ENCODE peak calls at places on chromosomes 5 and 9, in five cellular contexts. One of them, this sample, is unnamed. For H3K4me1, the result is how much of the 10 kb centered on the place peaks cover.

GRCh38 chr5:132830436-132831094 is at the start of gene SHROOM1:
- DNase-seq in psoas muscle: peak
- DNase-seq in naive thymus-derived CD4-positive, alpha-beta T cell: no peak
- DNase-seq in endothelial cell of umbilical vein: peak
- DNase-seq in A549: peak
- DNase-seq in this sample: no peak

GRCh38 chr9:16461231-16461840 is 409.1 kb downstream of the BNC2 start:
- DNase-seq in endothelial cell of umbilical vein: no peak
- DNase-seq in psoas muscle: no peak
- DNase-seq in naive thymus-derived CD4-positive, alpha-beta T cell: no peak
- DNase-seq in A549: no peak
- DNase-seq in this sample: no peak

GRCh38 chr9:69867081-69867814 is 46.6 kb downstream of the CFAP95 start:
- DNase-seq in endothelial cell of umbilical vein: peak
- DNase-seq in A549: no peak
- DNase-seq in naive thymus-derived CD4-positive, alpha-beta T cell: no peak
- DNase-seq in psoas muscle: no peak
- DNase-seq in this sample: no peak

GRCh38 chr9:75148551-75148950 is 60.2 kb downstream of the OSTF1 start:
- DNase-seq in A549: no peak
- DNase-seq in naive thymus-derived CD4-positive, alpha-beta T cell: no peak
- DNase-seq in endothelial cell of umbilical vein: peak
- DNase-seq in psoas muscle: no peak
- DNase-seq in this sample: no peak

GRCh38 chr5:119036101-119036762 is 34.7 kb upstream of the DMXL1 start:
- DNase-seq in psoas muscle: no peak
- DNase-seq in endothelial cell of umbilical vein: peak
- DNase-seq in naive thymus-derived CD4-positive, alpha-beta T cell: no peak
- DNase-seq in A549: peak
- DNase-seq in this sample: no peak

GRCh38 chr5:133731951-133732350 is 119.6 kb upstream of the FSTL4 start:
- DNase-seq in endothelial cell of umbilical vein: no peak
- DNase-seq in psoas muscle: no peak
- DNase-seq in A549: no peak
- DNase-seq in naive thymus-derived CD4-positive, alpha-beta T cell: no peak
- DNase-seq in this sample: peak

GRCh38 chr9:98568234-98568922 is 140.4 kb downstream of the GABBR2 start:
- DNase-seq in A549: no peak
- DNase-seq in psoas muscle: no peak
- DNase-seq in endothelial cell of umbilical vein: no peak
- DNase-seq in naive thymus-derived CD4-positive, alpha-beta T cell: no peak
- DNase-seq in this sample: peak

GRCh38 chr5:8633706-8634105 is 764.8 kb downstream of the MTRR start:
- DNase-seq in A549: no peak
- DNase-seq in endothelial cell of umbilical vein: no peak
- DNase-seq in psoas muscle: no peak
- DNase-seq in naive thymus-derived CD4-positive, alpha-beta T cell: no peak
- DNase-seq in this sample: no peak

GRCh38 chr5:8270246-8270645 is 401.3 kb downstream of the MTRR start:
- DNase-seq in A549: no peak
- DNase-seq in naive thymus-derived CD4-positive, alpha-beta T cell: no peak
- DNase-seq in endothelial cell of umbilical vein: no peak
- DNase-seq in psoas muscle: no peak
- DNase-seq in this sample: no peak

GRCh38 chr5:125559296-125559695 is 812.9 kb upstream of the ZNF608 start:
- DNase-seq in endothelial cell of umbilical vein: peak
- DNase-seq in A549: peak
- DNase-seq in psoas muscle: no peak
- DNase-seq in naive thymus-derived CD4-positive, alpha-beta T cell: no peak
- DNase-seq in this sample: no peak

GRCh38 chr5:11044581-11044980 is 283.5 kb upstream of the DAP start:
- DNase-seq in A549: no peak
- DNase-seq in naive thymus-derived CD4-positive, alpha-beta T cell: no peak
- DNase-seq in endothelial cell of umbilical vein: no peak
- DNase-seq in psoas muscle: no peak
- DNase-seq in this sample: no peak

GRCh38 chr5:124399426-124399961 is 346.9 kb downstream of the ZNF608 start:
- DNase-seq in endothelial cell of umbilical vein: peak
- DNase-seq in A549: no peak
- DNase-seq in naive thymus-derived CD4-positive, alpha-beta T cell: no peak
- DNase-seq in psoas muscle: no peak
- DNase-seq in this sample: no peak

GRCh38 chr9:89662718-89663246 is 58.0 kb downstream of the GADD45G start:
- DNase-seq in psoas muscle: no peak
- DNase-seq in A549: no peak
- DNase-seq in endothelial cell of umbilical vein: no peak
- DNase-seq in naive thymus-derived CD4-positive, alpha-beta T cell: no peak
- DNase-seq in this sample: no peak

GRCh38 chr5:662751-663435 is 30.3 kb downstream of the TPPP start:
- DNase-seq in A549: no peak
- DNase-seq in naive thymus-derived CD4-positive, alpha-beta T cell: no peak
- DNase-seq in endothelial cell of umbilical vein: no peak
- DNase-seq in psoas muscle: peak
- DNase-seq in this sample: no peak

GRCh38 chr5:34014614-34015013 is 6.8 kb upstream of the AMACR start:
- DNase-seq in naive thymus-derived CD4-positive, alpha-beta T cell: no peak
- DNase-seq in A549: no peak
- DNase-seq in psoas muscle: no peak
- DNase-seq in endothelial cell of umbilical vein: no peak
- DNase-seq in this sample: no peak

GRCh38 chr5:76582252-76583162 is 40.7 kb downstream of the F2RL2 start:
- DNase-seq in endothelial cell of umbilical vein: no peak
- DNase-seq in A549: no peak
- DNase-seq in naive thymus-derived CD4-positive, alpha-beta T cell: no peak
- DNase-seq in psoas muscle: no peak
- DNase-seq in this sample: no peak

GRCh38 chr5:10337107-10337506 is 16.4 kb upstream of the MARCHF6 start:
- DNase-seq in A549: no peak
- DNase-seq in psoas muscle: no peak
- DNase-seq in endothelial cell of umbilical vein: no peak
- DNase-seq in naive thymus-derived CD4-positive, alpha-beta T cell: no peak
- DNase-seq in this sample: no peak

GRCh38 chr5:68047035-68047434 is 168.5 kb upstream of the PIK3R1 start:
- DNase-seq in A549: no peak
- DNase-seq in naive thymus-derived CD4-positive, alpha-beta T cell: no peak
- DNase-seq in psoas muscle: no peak
- DNase-seq in endothelial cell of umbilical vein: no peak
- DNase-seq in this sample: no peak

GRCh38 chr5:102891175-102891574 is 136.1 kb downstream of the PAM start:
- DNase-seq in A549: no peak
- DNase-seq in naive thymus-derived CD4-positive, alpha-beta T cell: no peak
- DNase-seq in psoas muscle: no peak
- DNase-seq in endothelial cell of umbilical vein: no peak
- DNase-seq in this sample: no peak

GRCh38 chr5:147461915-147462314 is 48.0 kb downstream of the DPYSL3 start:
- DNase-seq in endothelial cell of umbilical vein: no peak
- DNase-seq in naive thymus-derived CD4-positive, alpha-beta T cell: no peak
- DNase-seq in psoas muscle: no peak
- DNase-seq in A549: no peak
- DNase-seq in this sample: no peak

GRCh38 chr5:61525573-61526142 is 193.6 kb downstream of the ZSWIM6 start:
- DNase-seq in psoas muscle: no peak
- DNase-seq in A549: no peak
- DNase-seq in naive thymus-derived CD4-positive, alpha-beta T cell: no peak
- DNase-seq in endothelial cell of umbilical vein: no peak
- DNase-seq in this sample: no peak

GRCh38 chr5:72293495-72294055 is 26.5 kb downstream of the MRPS27 start:
- DNase-seq in psoas muscle: no peak
- DNase-seq in A549: no peak
- DNase-seq in naive thymus-derived CD4-positive, alpha-beta T cell: no peak
- DNase-seq in endothelial cell of umbilical vein: no peak
- DNase-seq in this sample: no peak
- H3K4me3 ChIP-seq in psoas muscle: no peak
- H3K4me3 ChIP-seq in A549: no peak
- H3K4me3 ChIP-seq in naive thymus-derived CD4-positive, alpha-beta T cell: no peak
- H3K4me3 ChIP-seq in endothelial cell of umbilical vein: no peak
- H3K4me3 ChIP-seq in this sample: no peak

DNA sequence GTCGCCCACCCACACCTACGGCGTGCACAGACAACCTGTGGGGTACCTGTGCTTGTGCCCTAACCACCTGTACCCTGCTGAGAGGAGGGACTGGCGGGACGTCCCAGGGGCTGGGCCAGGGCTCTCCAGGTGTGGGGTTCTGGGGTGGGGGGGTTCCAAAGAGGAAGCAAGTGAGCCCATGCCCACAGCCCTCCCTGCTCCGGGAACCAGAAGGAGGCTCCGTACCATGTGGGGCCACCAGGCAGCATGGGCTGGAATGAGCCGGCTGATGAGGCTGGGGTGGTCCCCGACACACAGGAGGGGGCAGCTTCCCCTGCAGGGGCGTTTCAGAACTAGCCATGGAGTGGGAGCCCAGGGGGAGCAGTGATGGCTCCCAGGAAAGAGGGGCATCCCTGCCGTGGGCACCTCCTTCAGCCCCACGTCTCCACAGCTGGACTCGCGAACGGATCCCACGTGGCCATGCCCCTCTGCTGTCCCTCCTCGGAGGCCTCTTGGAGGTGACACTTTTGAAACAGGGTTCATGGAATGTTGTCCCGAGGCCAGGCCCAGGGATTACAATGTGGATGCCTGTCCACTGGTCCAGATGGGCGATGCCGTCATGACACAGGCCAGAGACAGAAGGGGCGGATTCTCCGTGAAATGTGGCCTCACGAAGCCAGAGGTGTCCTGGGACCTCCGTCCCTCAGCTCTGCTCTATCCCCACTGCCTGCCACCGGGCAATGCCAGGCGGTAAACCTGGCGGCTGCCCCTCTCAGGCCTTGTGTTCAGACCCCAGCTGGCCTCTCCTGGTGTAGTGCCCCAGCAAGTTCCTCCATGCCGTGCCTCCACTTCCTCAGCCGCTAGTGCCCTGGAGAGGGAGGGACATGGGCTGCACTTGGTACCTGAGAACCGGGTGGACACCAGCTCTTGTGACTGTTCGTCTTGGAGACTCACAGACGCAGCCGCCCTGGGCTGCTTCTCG is 33.6 kb upstream of the IRX4 start:
- DNase-seq in A549: no peak
- DNase-seq in naive thymus-derived CD4-positive, alpha-beta T cell: no peak
- DNase-seq in endothelial cell of umbilical vein: no peak
- DNase-seq in psoas muscle: no peak
- DNase-seq in this sample: no peak
- H3K27ac ChIP-seq in A549: no peak
- H3K27ac ChIP-seq in naive thymus-derived CD4-positive, alpha-beta T cell: no peak
- H3K27ac ChIP-seq in endothelial cell of umbilical vein: no peak
- H3K27ac ChIP-seq in psoas muscle: no peak
- H3K27ac ChIP-seq in this sample: no peak

GRCh38 chr9:137455361-137455991 is 3.7 kb downstream of the NSMF start:
- DNase-seq in endothelial cell of umbilical vein: no peak
- DNase-seq in psoas muscle: peak
- DNase-seq in A549: no peak
- DNase-seq in naive thymus-derived CD4-positive, alpha-beta T cell: no peak
- DNase-seq in this sample: no peak

GRCh38 chr9:137452761-137453642 is 6.1 kb downstream of the NSMF start:
- DNase-seq in naive thymus-derived CD4-positive, alpha-beta T cell: no peak
- DNase-seq in A549: no peak
- DNase-seq in endothelial cell of umbilical vein: no peak
- DNase-seq in psoas muscle: peak
- DNase-seq in this sample: no peak

GRCh38 chr9:137454506-137455360 is 4.4 kb downstream of the NSMF start:
- DNase-seq in A549: no peak
- DNase-seq in naive thymus-derived CD4-positive, alpha-beta T cell: no peak
- DNase-seq in psoas muscle: peak
- DNase-seq in endothelial cell of umbilical vein: peak
- DNase-seq in this sample: no peak

GRCh38 chr9:137453643-137454081 is 5.5 kb downstream of the NSMF start:
- DNase-seq in naive thymus-derived CD4-positive, alpha-beta T cell: peak
- DNase-seq in A549: peak
- DNase-seq in endothelial cell of umbilical vein: peak
- DNase-seq in psoas muscle: peak
- DNase-seq in this sample: no peak

DNA sequence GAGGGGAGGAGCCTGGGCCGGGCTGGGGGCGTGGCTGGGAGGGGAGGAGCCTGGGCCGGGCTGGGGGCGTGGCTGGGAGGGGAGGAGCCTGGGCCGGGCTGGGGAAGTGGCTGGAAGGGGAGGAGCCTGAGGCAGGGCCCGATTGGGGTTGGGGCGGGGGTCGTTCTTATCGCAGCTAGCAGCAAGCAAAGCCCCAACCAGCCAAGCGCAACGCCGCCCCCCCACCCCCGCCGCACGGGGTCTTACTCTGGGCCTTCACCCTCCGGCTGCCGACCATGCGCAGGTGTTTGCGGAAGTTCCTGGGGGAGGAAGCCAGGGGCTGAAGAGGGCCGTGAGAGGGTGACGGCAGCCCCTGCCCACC is 5.0 kb downstream of the NSMF start:
- DNase-seq in endothelial cell of umbilical vein: peak
- DNase-seq in psoas muscle: peak
- DNase-seq in naive thymus-derived CD4-positive, alpha-beta T cell: peak
- DNase-seq in A549: no peak
- DNase-seq in this sample: no peak
- H3K4me1 ChIP-seq in endothelial cell of umbilical vein: under half
- H3K4me1 ChIP-seq in psoas muscle: under half
- H3K4me1 ChIP-seq in naive thymus-derived CD4-positive, alpha-beta T cell: under half
- H3K4me1 ChIP-seq in A549: under half
- H3K4me1 ChIP-seq in this sample: under half

GRCh38 chr5:81776258-81776657 is 25.4 kb upstream of the SSBP2 start:
- DNase-seq in psoas muscle: no peak
- DNase-seq in naive thymus-derived CD4-positive, alpha-beta T cell: no peak
- DNase-seq in endothelial cell of umbilical vein: no peak
- DNase-seq in A549: no peak
- DNase-seq in this sample: no peak

GRCh38 chr5:81779125-81779934 is 28.4 kb upstream of the SSBP2 start:
- DNase-seq in naive thymus-derived CD4-positive, alpha-beta T cell: peak
- DNase-seq in psoas muscle: peak
- DNase-seq in A549: no peak
- DNase-seq in endothelial cell of umbilical vein: peak
- DNase-seq in this sample: no peak

GRCh38 chr5:81779935-81780266 is 29.0 kb upstream of the SSBP2 start:
- DNase-seq in naive thymus-derived CD4-positive, alpha-beta T cell: peak
- DNase-seq in A549: no peak
- DNase-seq in endothelial cell of umbilical vein: no peak
- DNase-seq in psoas muscle: no peak
- DNase-seq in this sample: no peak

GRCh38 chr5:81782811-81783210 is 31.9 kb upstream of the SSBP2 start:
- DNase-seq in psoas muscle: no peak
- DNase-seq in endothelial cell of umbilical vein: no peak
- DNase-seq in naive thymus-derived CD4-positive, alpha-beta T cell: no peak
- DNase-seq in A549: no peak
- DNase-seq in this sample: no peak

GRCh38 chr5:81778642-81779041 is 27.7 kb upstream of the SSBP2 start:
- DNase-seq in A549: no peak
- DNase-seq in naive thymus-derived CD4-positive, alpha-beta T cell: no peak
- DNase-seq in psoas muscle: no peak
- DNase-seq in endothelial cell of umbilical vein: peak
- DNase-seq in this sample: no peak
- H3K4me3 ChIP-seq in A549: no peak
- H3K4me3 ChIP-seq in naive thymus-derived CD4-positive, alpha-beta T cell: peak
- H3K4me3 ChIP-seq in psoas muscle: peak
- H3K4me3 ChIP-seq in endothelial cell of umbilical vein: peak
- H3K4me3 ChIP-seq in this sample: no peak

DNA sequence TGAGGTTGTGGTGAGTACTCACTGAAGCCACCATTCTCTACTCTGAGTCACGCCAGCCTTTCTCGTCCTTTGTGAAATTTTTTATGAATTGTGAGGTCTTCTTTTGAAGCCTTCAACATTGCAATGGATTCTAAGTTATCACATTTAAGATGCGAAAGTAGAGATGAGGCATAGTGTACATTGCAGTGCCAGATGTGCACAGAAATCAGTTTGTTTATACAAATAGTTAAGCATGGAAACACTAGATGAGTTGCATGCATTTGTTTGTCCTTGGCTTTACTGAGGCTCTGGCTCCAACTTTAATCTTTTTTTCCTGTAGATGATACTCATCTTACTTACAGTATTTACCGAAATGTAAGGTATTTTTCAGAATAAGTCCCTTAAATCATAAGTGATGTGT is 453.7 kb upstream of the RIOK2 start:
- DNase-seq in psoas muscle: no peak
- DNase-seq in A549: no peak
- DNase-seq in naive thymus-derived CD4-positive, alpha-beta T cell: no peak
- DNase-seq in endothelial cell of umbilical vein: no peak
- DNase-seq in this sample: no peak
- H3K27ac ChIP-seq in psoas muscle: no peak
- H3K27ac ChIP-seq in A549: no peak
- H3K27ac ChIP-seq in naive thymus-derived CD4-positive, alpha-beta T cell: no peak
- H3K27ac ChIP-seq in endothelial cell of umbilical vein: no peak
- H3K27ac ChIP-seq in this sample: no peak

This sample was measured in right atrium auricular region.